ENCODE peak calls at places on chromosomes 11 and 22, in six cellular contexts. T, N, B, Y, L and K are unnamed samples.

GRCh38 chr11:122101625-122102291 is 14.3 kb downstream of the BLID start:
- DNase-seq in T (no peak), N (peak), B (peak), Y (no peak), L (peak), K (no peak)

GRCh38 chr22:17612057-17612456 is 16.5 kb downstream of the ATP6V1E1 start:
- DNase-seq in T (no peak), N (peak), B (no peak), Y (no peak), L (no peak), K (no peak)

GRCh38 chr11:34250732-34251639 is 106.8 kb downstream of the ABTB2 start:
- DNase-seq in T (peak), N (peak), B (no peak), Y (peak), L (no peak), K (no peak)

GRCh38 chr11:61148016-61148640 is 13.1 kb downstream of the VPS37C start:
- DNase-seq in T (no peak), N (no peak), B (no peak), Y (no peak), L (no peak), K (no peak)

GRCh38 chr11:12741671-12742216 is 67.5 kb downstream of the TEAD1 start:
- DNase-seq in T (no peak), N (no peak), B (no peak), Y (no peak), L (no peak), K (no peak)

GRCh38 chr11:67648140-67648795 is 2.3 kb downstream of the ACY3 start:
- DNase-seq in T (peak), N (no peak), B (no peak), Y (peak), L (no peak), K (no peak)

GRCh38 chr11:42345933-42346332 is 886.5 kb upstream of the LRRC4C start:
- DNase-seq in T (no peak), N (no peak), B (no peak), Y (no peak), L (no peak), K (no peak)

GRCh38 chr11:59510917-59511589 is at the start of gene OR4D9:
- DNase-seq in T (no peak), N (no peak), B (no peak), Y (peak), L (no peak), K (no peak)

GRCh38 chr22:17171313-17172171 is 12.5 kb upstream of the HDHD5 start:
- DNase-seq in T (peak), N (peak), B (peak), Y (peak), L (peak), K (peak)

GRCh38 chr11:18669211-18669593 is 29.4 kb upstream of the TMEM86A start:
- DNase-seq in T (peak), N (no peak), B (no peak), Y (no peak), L (no peak), K (no peak)

GRCh38 chr22:35102663-35103062 is 36.7 kb downstream of the ISX start:
- DNase-seq in T (no peak), N (peak), B (no peak), Y (peak), L (no peak), K (peak)

GRCh38 chr11:122709042-122709760 is 53.7 kb downstream of the UBASH3B start:
- DNase-seq in T (no peak), N (peak), B (no peak), Y (no peak), L (peak), K (peak)

GRCh38 chr11:100936781-100937180 is 192.8 kb downstream of the PGR start:
- DNase-seq in T (no peak), N (no peak), B (no peak), Y (no peak), L (no peak), K (no peak)

GRCh38 chr11:36012410-36012809 is 68.5 kb downstream of the LDLRAD3 start:
- DNase-seq in T (no peak), N (peak), B (no peak), Y (no peak), L (peak), K (no peak)

GRCh38 chr22:40084246-40084645 is 89.5 kb downstream of the FAM83F start:
- DNase-seq in T (no peak), N (no peak), B (no peak), Y (no peak), L (no peak), K (no peak)

GRCh38 chr22:40077646-40078016 is 82.9 kb downstream of the FAM83F start:
- DNase-seq in T (no peak), N (no peak), B (no peak), Y (no peak), L (no peak), K (no peak)

GRCh38 chr22:40083794-40084193 is 89.0 kb downstream of the FAM83F start:
- DNase-seq in T (no peak), N (no peak), B (no peak), Y (no peak), L (no peak), K (no peak)

GRCh38 chr22:40081662-40082061 is 86.9 kb downstream of the FAM83F start:
- DNase-seq in T (no peak), N (no peak), B (no peak), Y (no peak), L (no peak), K (no peak)

GRCh38 chr22:40082184-40082583 is 87.4 kb downstream of the FAM83F start:
- DNase-seq in T (no peak), N (no peak), B (no peak), Y (no peak), L (no peak), K (no peak)
- H3K4me3 ChIP-seq in T (no peak), N (no peak), B (no peak), Y (no peak), L (no peak), K (no peak)

DNA sequence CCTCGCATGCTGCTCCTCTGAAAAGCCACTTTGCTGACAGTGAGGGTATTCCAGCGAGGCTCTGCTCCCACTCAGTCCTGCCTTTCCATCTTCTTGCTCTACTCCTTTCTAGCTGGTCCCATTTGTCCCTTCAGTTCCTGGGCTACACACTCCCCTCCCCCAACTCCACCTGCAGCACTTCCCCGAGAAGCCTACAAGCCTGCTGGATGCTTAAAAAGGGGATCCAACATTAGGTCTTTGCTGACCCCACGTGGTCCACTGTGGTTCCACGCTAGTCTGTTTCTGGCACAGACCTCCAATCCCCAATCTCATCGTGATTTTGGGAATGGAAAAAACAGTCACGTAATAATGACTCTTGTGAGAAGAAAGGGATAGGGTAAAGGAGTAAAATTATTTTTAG is 121.6 kb upstream of the SNX19 start:
- DNase-seq in T (no peak), N (no peak), B (no peak), Y (no peak), L (no peak), K (no peak)
- TF ChIP-seq CTCF in T (no peak), N (peak), B (no peak), Y (no peak), L (no peak), K (peak)

DNA sequence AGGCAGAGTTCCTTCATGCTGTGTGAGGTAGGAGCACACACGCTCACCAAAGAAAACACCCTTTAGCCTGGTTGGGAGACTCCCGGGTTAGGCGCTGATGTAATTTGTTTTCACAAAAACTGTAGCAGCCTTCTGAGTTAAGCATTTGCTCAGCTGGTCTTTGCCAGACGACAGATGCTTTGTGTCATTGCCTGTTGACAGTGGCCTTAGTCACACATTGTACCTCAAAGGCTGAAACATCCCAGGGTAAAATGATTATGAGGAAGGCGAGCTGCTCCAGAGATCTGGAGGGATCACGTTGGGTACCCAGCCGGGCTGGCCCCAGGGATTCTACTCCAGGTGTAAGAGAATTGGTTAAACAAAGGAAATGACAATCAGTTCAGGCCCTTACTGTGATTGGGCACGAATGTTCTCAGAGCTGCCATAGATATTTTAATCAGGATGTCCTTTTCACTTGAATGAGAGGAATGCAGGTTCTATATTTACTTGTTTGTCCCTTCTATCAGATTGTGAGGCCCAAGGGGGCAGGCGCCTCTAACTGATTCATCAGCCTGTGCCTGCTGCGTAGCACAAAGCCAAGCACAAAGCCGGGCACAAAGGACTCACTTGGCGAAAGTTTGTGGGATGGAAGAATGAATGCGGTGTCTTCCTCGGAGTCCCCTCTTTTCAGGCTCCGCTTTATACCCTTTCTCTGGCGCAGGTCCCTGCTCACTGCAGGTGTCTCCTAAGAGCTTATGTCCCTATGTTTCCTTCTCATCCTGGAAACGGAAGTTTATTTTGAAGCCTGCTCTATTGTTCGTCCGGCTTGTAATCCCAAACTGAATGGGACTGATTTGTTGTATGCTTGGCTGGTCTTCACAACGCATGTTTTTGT is 47.1 kb downstream of the ADM start:
- DNase-seq in T (no peak), N (peak), B (no peak), Y (no peak), L (peak), K (peak)
- H3K4me3 ChIP-seq in T (no peak), N (no peak), B (no peak), Y (no peak), L (no peak), K (no peak)

GRCh38 chr11:103631841-103632240 is 404.6 kb upstream of the DDI1 start:
- DNase-seq in T (no peak), N (no peak), B (no peak), Y (no peak), L (no peak), K (no peak)

GRCh38 chr11:103633037-103633788 is 403.2 kb upstream of the DDI1 start:
- DNase-seq in T (no peak), N (peak), B (peak), Y (no peak), L (peak), K (no peak)

GRCh38 chr11:103633819-103634590 is 402.4 kb upstream of the DDI1 start:
- DNase-seq in T (no peak), N (no peak), B (no peak), Y (no peak), L (no peak), K (no peak)

GRCh38 chr11:103636232-103636631 is 400.2 kb upstream of the DDI1 start:
- DNase-seq in T (no peak), N (no peak), B (no peak), Y (no peak), L (no peak), K (no peak)

DNA sequence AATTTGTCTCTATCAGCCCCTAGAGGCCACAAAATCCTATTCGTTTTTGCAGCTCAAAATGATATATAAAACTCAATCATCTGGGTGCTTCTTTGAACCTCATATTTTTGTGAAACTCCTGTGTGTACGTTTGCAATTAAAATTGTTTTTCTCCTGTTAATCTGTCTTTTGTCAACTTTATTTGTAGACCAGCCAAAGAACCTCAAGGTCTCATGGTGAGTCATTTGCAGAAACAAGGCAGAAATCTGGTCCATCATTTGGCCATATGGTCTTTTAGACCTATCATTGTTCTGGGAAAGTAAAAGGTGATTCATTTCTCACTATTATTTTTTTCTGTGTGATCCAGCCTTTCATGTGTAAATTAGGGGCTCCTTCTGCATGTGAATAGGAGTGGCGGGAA is 399.2 kb upstream of the DDI1 start:
- DNase-seq in T (no peak), N (peak), B (no peak), Y (no peak), L (peak), K (no peak)
- TF ChIP-seq CTCF in T (no peak), N (no peak), B (peak), Y (no peak), L (no peak), K (peak)

DNA sequence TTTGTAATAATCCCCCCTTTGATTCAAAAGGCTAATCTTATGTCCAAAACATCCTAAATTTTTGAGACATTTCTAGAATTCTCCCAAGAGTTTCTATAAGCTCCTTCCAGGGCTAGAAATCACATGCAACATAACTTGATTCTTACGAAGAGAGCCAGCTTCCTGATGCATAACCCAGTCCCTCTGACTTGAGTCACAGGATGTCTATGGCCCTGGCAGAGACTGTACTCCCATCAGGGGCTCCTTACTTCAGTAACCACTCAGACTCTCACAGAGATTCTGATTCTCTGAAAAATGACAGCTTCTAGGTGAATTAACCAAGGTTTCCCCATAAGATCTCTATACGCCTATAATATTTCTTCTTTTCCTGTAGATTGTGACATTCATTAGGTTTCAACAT is 112.7 kb downstream of the SLC36A4 start:
- DNase-seq in T (no peak), N (peak), B (no peak), Y (no peak), L (peak), K (no peak)
- H3K4me3 ChIP-seq in T (no peak), N (no peak), B (no peak), Y (no peak), L (no peak), K (no peak)

DNA sequence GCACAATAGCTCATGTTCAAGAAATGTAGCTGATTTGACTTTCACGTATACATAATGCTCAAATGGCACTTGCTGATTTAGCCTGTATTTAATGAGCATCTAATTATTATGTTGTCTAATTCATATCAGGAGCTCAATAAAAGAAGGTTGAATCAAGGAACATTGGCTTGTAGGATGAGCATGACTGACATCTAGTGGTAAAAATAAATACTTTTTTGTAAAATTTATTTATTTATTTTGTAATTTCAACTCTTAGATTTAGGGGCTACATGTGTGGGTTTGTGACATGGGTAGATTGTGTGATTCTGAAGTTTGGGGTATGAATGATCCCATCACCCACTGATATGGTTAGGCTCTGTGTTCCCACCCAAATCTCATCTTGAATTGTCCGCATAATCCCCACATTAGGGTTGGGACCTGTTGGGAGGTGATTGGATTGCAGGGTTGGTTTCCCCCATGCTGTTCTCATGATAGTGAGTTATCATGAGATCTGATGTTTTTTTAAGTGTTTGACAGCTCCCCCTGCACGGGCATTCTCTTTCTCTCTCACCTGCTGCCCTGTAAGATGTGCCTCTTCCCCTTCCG is 1.7 kb upstream of the OR52E5 start:
- DNase-seq in T (no peak), N (peak), B (no peak), Y (peak), L (peak), K (no peak)
- TF ChIP-seq CTCF in T (peak), N (peak), B (peak), Y (peak), L (peak), K (peak)